ENCODE peak calls at places on chromosomes 12 and 14, in ten cellular contexts. One of them, this sample, is unnamed.

GRCh38 chr14:99189201-99189801 is 82.7 kb downstream of the BCL11B start:
- DNase-seq in hepatic stellate cell: no peak
- DNase-seq in caudate nucleus: no peak
- DNase-seq in RWPE1: no peak
- DNase-seq in occipital lobe: peak
- DNase-seq in iPS-NIHi11: no peak
- DNase-seq in HCT116: no peak
- DNase-seq in T-helper 17 cell: no peak
- DNase-seq in T-helper 2 cell: peak
- DNase-seq in left cardiac atrium: no peak
- DNase-seq in this sample: peak

GRCh38 chr14:85415015-85415712 is 114.8 kb upstream of the FLRT2 start:
- DNase-seq in T-helper 17 cell: no peak
- DNase-seq in occipital lobe: no peak
- DNase-seq in hepatic stellate cell: peak
- DNase-seq in left cardiac atrium: peak
- DNase-seq in T-helper 2 cell: no peak
- DNase-seq in HCT116: no peak
- DNase-seq in iPS-NIHi11: peak
- DNase-seq in RWPE1: peak
- DNase-seq in caudate nucleus: no peak
- DNase-seq in this sample: no peak

GRCh38 chr14:24403294-24404013 is 4.7 kb downstream of the NYNRIN start:
- DNase-seq in left cardiac atrium: no peak
- DNase-seq in iPS-NIHi11: no peak
- DNase-seq in RWPE1: no peak
- DNase-seq in T-helper 17 cell: no peak
- DNase-seq in occipital lobe: no peak
- DNase-seq in T-helper 2 cell: no peak
- DNase-seq in HCT116: no peak
- DNase-seq in hepatic stellate cell: peak
- DNase-seq in caudate nucleus: no peak
- DNase-seq in this sample: no peak

GRCh38 chr14:20799955-20800544 is 2.6 kb downstream of the RNASE1 start:
- DNase-seq in RWPE1: no peak
- DNase-seq in left cardiac atrium: peak
- DNase-seq in occipital lobe: no peak
- DNase-seq in HCT116: no peak
- DNase-seq in caudate nucleus: no peak
- DNase-seq in T-helper 2 cell: no peak
- DNase-seq in iPS-NIHi11: no peak
- DNase-seq in T-helper 17 cell: no peak
- DNase-seq in hepatic stellate cell: no peak
- DNase-seq in this sample: no peak

GRCh38 chr14:102292446-102292845 is 12.5 kb downstream of the MOK start:
- DNase-seq in RWPE1: no peak
- DNase-seq in HCT116: no peak
- DNase-seq in occipital lobe: no peak
- DNase-seq in caudate nucleus: no peak
- DNase-seq in hepatic stellate cell: no peak
- DNase-seq in T-helper 17 cell: no peak
- DNase-seq in iPS-NIHi11: no peak
- DNase-seq in left cardiac atrium: no peak
- DNase-seq in T-helper 2 cell: no peak
- DNase-seq in this sample: no peak

GRCh38 chr12:585062-586061 is 77.9 kb downstream of the NINJ2 start:
- DNase-seq in HCT116: no peak
- DNase-seq in occipital lobe: no peak
- DNase-seq in iPS-NIHi11: no peak
- DNase-seq in left cardiac atrium: peak
- DNase-seq in T-helper 17 cell: no peak
- DNase-seq in caudate nucleus: no peak
- DNase-seq in hepatic stellate cell: no peak
- DNase-seq in RWPE1: no peak
- DNase-seq in T-helper 2 cell: no peak
- DNase-seq in this sample: no peak

GRCh38 chr14:96592591-96593388 is 90.6 kb downstream of the PAPOLA start:
- DNase-seq in T-helper 17 cell: peak
- DNase-seq in RWPE1: peak
- DNase-seq in T-helper 2 cell: peak
- DNase-seq in iPS-NIHi11: peak
- DNase-seq in hepatic stellate cell: peak
- DNase-seq in HCT116: no peak
- DNase-seq in left cardiac atrium: peak
- DNase-seq in occipital lobe: peak
- DNase-seq in caudate nucleus: peak
- DNase-seq in this sample: peak

GRCh38 chr12:1050059-1050707 is 59.2 kb downstream of the ERC1 start:
- DNase-seq in RWPE1: no peak
- DNase-seq in hepatic stellate cell: no peak
- DNase-seq in T-helper 17 cell: no peak
- DNase-seq in T-helper 2 cell: no peak
- DNase-seq in occipital lobe: no peak
- DNase-seq in left cardiac atrium: no peak
- DNase-seq in HCT116: no peak
- DNase-seq in caudate nucleus: no peak
- DNase-seq in iPS-NIHi11: no peak
- DNase-seq in this sample: no peak

GRCh38 chr12:6752181-6752930 is 585 bp downstream of the MLF2 start:
- DNase-seq in occipital lobe: no peak
- DNase-seq in hepatic stellate cell: peak
- DNase-seq in left cardiac atrium: peak
- DNase-seq in T-helper 2 cell: no peak
- DNase-seq in HCT116: no peak
- DNase-seq in RWPE1: peak
- DNase-seq in caudate nucleus: no peak
- DNase-seq in T-helper 17 cell: no peak
- DNase-seq in iPS-NIHi11: peak
- DNase-seq in this sample: no peak

GRCh38 chr14:66395300-66395699 is 90.9 kb upstream of the CCDC196 start:
- DNase-seq in hepatic stellate cell: no peak
- DNase-seq in iPS-NIHi11: no peak
- DNase-seq in caudate nucleus: no peak
- DNase-seq in HCT116: no peak
- DNase-seq in occipital lobe: no peak
- DNase-seq in T-helper 17 cell: no peak
- DNase-seq in T-helper 2 cell: no peak
- DNase-seq in RWPE1: peak
- DNase-seq in left cardiac atrium: no peak
- DNase-seq in this sample: peak

GRCh38 chr12:20196767-20197166 is 171.6 kb upstream of the PDE3A start:
- DNase-seq in left cardiac atrium: no peak
- DNase-seq in caudate nucleus: no peak
- DNase-seq in T-helper 2 cell: no peak
- DNase-seq in T-helper 17 cell: no peak
- DNase-seq in hepatic stellate cell: no peak
- DNase-seq in iPS-NIHi11: no peak
- DNase-seq in occipital lobe: no peak
- DNase-seq in RWPE1: no peak
- DNase-seq in HCT116: no peak
- DNase-seq in this sample: no peak

GRCh38 chr12:76259660-76260389 is 88.4 kb downstream of the BBS10 start:
- DNase-seq in HCT116: no peak
- DNase-seq in left cardiac atrium: no peak
- DNase-seq in RWPE1: peak
- DNase-seq in hepatic stellate cell: peak
- DNase-seq in caudate nucleus: no peak
- DNase-seq in occipital lobe: no peak
- DNase-seq in T-helper 2 cell: no peak
- DNase-seq in iPS-NIHi11: no peak
- DNase-seq in T-helper 17 cell: no peak
- DNase-seq in this sample: no peak

GRCh38 chr12:94972795-94973194 is 30.7 kb downstream of the NDUFA12 start:
- DNase-seq in T-helper 17 cell: no peak
- DNase-seq in iPS-NIHi11: no peak
- DNase-seq in caudate nucleus: no peak
- DNase-seq in T-helper 2 cell: no peak
- DNase-seq in RWPE1: no peak
- DNase-seq in left cardiac atrium: no peak
- DNase-seq in hepatic stellate cell: no peak
- DNase-seq in occipital lobe: no peak
- DNase-seq in HCT116: no peak
- DNase-seq in this sample: no peak

GRCh38 chr14:102212356-102212755 is 72.7 kb downstream of the WDR20 start:
- DNase-seq in T-helper 17 cell: no peak
- DNase-seq in caudate nucleus: no peak
- DNase-seq in T-helper 2 cell: no peak
- DNase-seq in hepatic stellate cell: no peak
- DNase-seq in left cardiac atrium: no peak
- DNase-seq in iPS-NIHi11: no peak
- DNase-seq in occipital lobe: no peak
- DNase-seq in RWPE1: no peak
- DNase-seq in HCT116: no peak
- DNase-seq in this sample: no peak

GRCh38 chr12:52238206-52238840 is 5.3 kb downstream of the KRT7 start:
- DNase-seq in caudate nucleus: no peak
- DNase-seq in HCT116: no peak
- DNase-seq in T-helper 2 cell: no peak
- DNase-seq in hepatic stellate cell: no peak
- DNase-seq in left cardiac atrium: no peak
- DNase-seq in T-helper 17 cell: no peak
- DNase-seq in iPS-NIHi11: no peak
- DNase-seq in occipital lobe: no peak
- DNase-seq in RWPE1: no peak
- DNase-seq in this sample: no peak

GRCh38 chr12:68853396-68854077 is 45.6 kb downstream of the MDM2 start:
- DNase-seq in T-helper 17 cell: no peak
- DNase-seq in iPS-NIHi11: no peak
- DNase-seq in left cardiac atrium: no peak
- DNase-seq in T-helper 2 cell: no peak
- DNase-seq in hepatic stellate cell: no peak
- DNase-seq in RWPE1: no peak
- DNase-seq in HCT116: no peak
- DNase-seq in occipital lobe: no peak
- DNase-seq in caudate nucleus: no peak
- DNase-seq in this sample: no peak

GRCh38 chr14:96077983-96078686 is 39.0 kb downstream of the C14orf132 start:
- DNase-seq in T-helper 2 cell: no peak
- DNase-seq in occipital lobe: no peak
- DNase-seq in RWPE1: peak
- DNase-seq in iPS-NIHi11: no peak
- DNase-seq in T-helper 17 cell: no peak
- DNase-seq in caudate nucleus: no peak
- DNase-seq in hepatic stellate cell: no peak
- DNase-seq in left cardiac atrium: no peak
- DNase-seq in HCT116: no peak
- DNase-seq in this sample: no peak

GRCh38 chr14:33280646-33281045 is 342.0 kb downstream of the NPAS3 start:
- DNase-seq in occipital lobe: no peak
- DNase-seq in RWPE1: peak
- DNase-seq in caudate nucleus: no peak
- DNase-seq in hepatic stellate cell: no peak
- DNase-seq in T-helper 17 cell: no peak
- DNase-seq in T-helper 2 cell: no peak
- DNase-seq in iPS-NIHi11: no peak
- DNase-seq in HCT116: no peak
- DNase-seq in left cardiac atrium: no peak
- DNase-seq in this sample: no peak

GRCh38 chr14:74008843-74009499 is 10.1 kb downstream of the ENTPD5 start:
- DNase-seq in T-helper 17 cell: no peak
- DNase-seq in RWPE1: no peak
- DNase-seq in occipital lobe: no peak
- DNase-seq in HCT116: no peak
- DNase-seq in hepatic stellate cell: no peak
- DNase-seq in caudate nucleus: no peak
- DNase-seq in left cardiac atrium: no peak
- DNase-seq in T-helper 2 cell: no peak
- DNase-seq in iPS-NIHi11: no peak
- DNase-seq in this sample: no peak

GRCh38 chr12:94320109-94320508 is 139.6 kb downstream of the CEP83 start:
- DNase-seq in T-helper 2 cell: no peak
- DNase-seq in T-helper 17 cell: no peak
- DNase-seq in RWPE1: no peak
- DNase-seq in hepatic stellate cell: no peak
- DNase-seq in left cardiac atrium: no peak
- DNase-seq in occipital lobe: no peak
- DNase-seq in HCT116: no peak
- DNase-seq in iPS-NIHi11: no peak
- DNase-seq in caudate nucleus: no peak
- DNase-seq in this sample: no peak

GRCh38 chr12:49893753-49894752 is 9.6 kb downstream of the FAIM2 start:
- DNase-seq in HCT116: peak
- DNase-seq in hepatic stellate cell: no peak
- DNase-seq in iPS-NIHi11: peak
- DNase-seq in T-helper 17 cell: no peak
- DNase-seq in occipital lobe: no peak
- DNase-seq in T-helper 2 cell: no peak
- DNase-seq in left cardiac atrium: peak
- DNase-seq in caudate nucleus: no peak
- DNase-seq in RWPE1: peak
- DNase-seq in this sample: no peak

GRCh38 chr12:43776498-43776897 is 17.7 kb downstream of the IRAK4 start:
- DNase-seq in occipital lobe: no peak
- DNase-seq in T-helper 17 cell: no peak
- DNase-seq in iPS-NIHi11: peak
- DNase-seq in caudate nucleus: no peak
- DNase-seq in RWPE1: peak
- DNase-seq in hepatic stellate cell: peak
- DNase-seq in T-helper 2 cell: no peak
- DNase-seq in left cardiac atrium: no peak
- DNase-seq in HCT116: peak
- DNase-seq in this sample: no peak

GRCh38 chr14:83867871-83868270 is 1662.1 kb upstream of the FLRT2 start:
- DNase-seq in left cardiac atrium: peak
- DNase-seq in RWPE1: no peak
- DNase-seq in HCT116: no peak
- DNase-seq in caudate nucleus: no peak
- DNase-seq in iPS-NIHi11: no peak
- DNase-seq in occipital lobe: no peak
- DNase-seq in hepatic stellate cell: no peak
- DNase-seq in T-helper 17 cell: no peak
- DNase-seq in T-helper 2 cell: no peak
- DNase-seq in this sample: no peak

GRCh38 chr14:50741571-50741970 is 73.5 kb upstream of the SAV1 start:
- DNase-seq in iPS-NIHi11: no peak
- DNase-seq in hepatic stellate cell: no peak
- DNase-seq in HCT116: peak
- DNase-seq in left cardiac atrium: no peak
- DNase-seq in occipital lobe: no peak
- DNase-seq in T-helper 2 cell: no peak
- DNase-seq in caudate nucleus: no peak
- DNase-seq in RWPE1: peak
- DNase-seq in T-helper 17 cell: no peak
- DNase-seq in this sample: peak

GRCh38 chr12:84913151-84913550 is 552 bp upstream of the SLC6A15 start:
- DNase-seq in left cardiac atrium: no peak
- DNase-seq in caudate nucleus: no peak
- DNase-seq in RWPE1: peak
- DNase-seq in T-helper 2 cell: no peak
- DNase-seq in T-helper 17 cell: no peak
- DNase-seq in iPS-NIHi11: peak
- DNase-seq in HCT116: no peak
- DNase-seq in hepatic stellate cell: no peak
- DNase-seq in occipital lobe: peak
- DNase-seq in this sample: no peak